ENCODE peak calls at places on chromosomes 2 and 18, in four cellular contexts. I is HepG2, U is SK-N-SH, V is K562. G is an unnamed sample.

GRCh38 chr2:54895735-54896134 is 154.5 kb downstream of the RTN4 start:
- DNase-seq in I (no peak), U (no peak), V (no peak), G (no peak)

GRCh38 chr18:21284540-21284939 is 42.5 kb downstream of the GREB1L start:
- DNase-seq in I (no peak), U (no peak), V (no peak), G (no peak)

GRCh38 chr2:74816540-74817331 is 17.2 kb upstream of the HK2 start:
- DNase-seq in I (peak; percentile 92), U (peak; percentile 61), V (no peak), G (no peak)

GRCh38 chr2:148221166-148221565 is 200.3 kb downstream of the MBD5 start:
- DNase-seq in I (no peak), U (no peak), V (no peak), G (no peak)

GRCh38 chr2:78408795-78409118 is 616.7 kb upstream of the REG3G start:
- DNase-seq in I (no peak), U (no peak), V (no peak), G (no peak)

GRCh38 chr2:101793277-101793969 is 95.9 kb downstream of the MAP4K4 start:
- DNase-seq in I (peak; percentile 37), U (peak; percentile 22), V (no peak), G (no peak)

GRCh38 chr2:239911630-239912071 is 113.5 kb downstream of the NDUFA10 start:
- DNase-seq in I (no peak), U (no peak), V (peak; percentile 11), G (no peak)

GRCh38 chr2:42809131-42809875 is 16.9 kb upstream of the HAAO start:
- DNase-seq in I (no peak), U (peak; percentile 40), V (no peak), G (no peak)

GRCh38 chr2:116754371-116755101 is 1060.0 kb upstream of the DDX18 start:
- DNase-seq in I (no peak), U (peak; percentile 5), V (no peak), G (no peak)

GRCh38 chr2:866009-866680 is 84.5 kb upstream of the SNTG2 start:
- DNase-seq in I (no peak), U (peak; percentile 57), V (no peak), G (no peak)

GRCh38 chr2:55887906-55888625 is 35.5 kb downstream of the EFEMP1 start:
- DNase-seq in I (no peak), U (no peak), V (no peak), G (no peak)

GRCh38 chr2:112583497-112584133 is 794 bp upstream of the CHCHD5 start:
- DNase-seq in I (peak; percentile 75), U (peak; percentile 22), V (peak; percentile 50), G (no peak)

GRCh38 chr2:223383315-223383714 is 218.8 kb downstream of the SCG2 start:
- DNase-seq in I (no peak), U (no peak), V (no peak), G (no peak)

GRCh38 chr2:80078290-80079036 is 226.1 kb downstream of the LRRTM1 start:
- DNase-seq in I (no peak), U (no peak), V (no peak), G (no peak)

GRCh38 chr2:9710311-9710710 is 79.5 kb upstream of the YWHAQ start:
- DNase-seq in I (no peak), U (no peak), V (no peak), G (no peak)

GRCh38 chr18:51135361-51135760 is 62.1 kb downstream of the MEX3C start:
- DNase-seq in I (no peak), U (no peak), V (no peak), G (no peak)

GRCh38 chr18:2905802-2906521 is 59.2 kb downstream of the EMILIN2 start:
- DNase-seq in I (peak; percentile 44), U (peak; percentile 82), V (no peak), G (no peak)

GRCh38 chr2:27663160-27663462 is 303 bp downstream of the SUPT7L start:
- DNase-seq in I (no peak), U (no peak), V (no peak), G (no peak)

GRCh38 chr2:26274058-26274613 is 29.4 kb downstream of the HADHB start:
- DNase-seq in I (peak; percentile 78), U (no peak), V (no peak), G (no peak)

GRCh38 chr2:216657963-216658362 is 24.7 kb downstream of the IGFBP2 start:
- DNase-seq in I (no peak), U (no peak), V (no peak), G (no peak)

GRCh38 chr2:9831670-9832069 is 11.6 kb upstream of the TAF1B start:
- DNase-seq in I (no peak), U (no peak), V (no peak), G (no peak)

GRCh38 chr2:20099780-20100179 is 48.4 kb upstream of the LAPTM4A start:
- DNase-seq in I (no peak), U (no peak), V (no peak), G (no peak)

GRCh38 chr2:101096619-101097142 is 54.5 kb downstream of the TBC1D8 start:
- DNase-seq in I (no peak), U (no peak), V (no peak), G (no peak)

GRCh38 chr2:20357588-20358394 is 7.1 kb upstream of the PUM2 start:
- DNase-seq in I (no peak), U (no peak), V (no peak), G (no peak)

GRCh38 chr2:98037666-98038339 is 42.1 kb upstream of the TMEM131 start:
- DNase-seq in I (no peak), U (no peak), V (no peak), G (no peak)

GRCh38 chr2:132279930-132280615 is 118.3 kb upstream of the ANKRD30BL start:
- DNase-seq in I (no peak), U (no peak), V (no peak), G (no peak)

GRCh38 chr2:201931955-201932354 is 101.7 kb upstream of the FZD7 start:
- DNase-seq in I (no peak), U (no peak), V (no peak), G (no peak)

GRCh38 chr2:240201861-240202260 is 61.4 kb upstream of the OTOS start:
- DNase-seq in I (no peak), U (no peak), V (no peak), G (no peak)

GRCh38 chr2:233259745-233260144 is 8.3 kb downstream of the ATG16L1 start:
- DNase-seq in I (no peak), U (no peak), V (no peak), G (no peak)

GRCh38 chr2:28624436-28624797 is 127.2 kb upstream of the PPP1CB start:
- DNase-seq in I (no peak), U (no peak), V (no peak), G (no peak)

GRCh38 chr2:43340945-43341356 is 114.5 kb upstream of the ZFP36L2 start:
- DNase-seq in I (no peak), U (no peak), V (no peak), G (no peak)

GRCh38 chr18:78984941-78985784 is 5.5 kb downstream of the SALL3 start:
- DNase-seq in I (peak; percentile 33), U (no peak), V (no peak), G (no peak)

GRCh38 chr18:63909870-63910269 is 2.1 kb downstream of the SERPINB10 start:
- DNase-seq in I (no peak), U (no peak), V (no peak), G (no peak)

GRCh38 chr18:42578781-42579180 is 536.7 kb downstream of the RIT2 start:
- DNase-seq in I (no peak), U (no peak), V (no peak), G (no peak)

GRCh38 chr2:71857632-71858031 is 290.0 kb downstream of the CYP26B1 start:
- DNase-seq in I (no peak), U (no peak), V (no peak), G (no peak)

GRCh38 chr18:49048361-49048760 is 97.6 kb upstream of the SMAD7 start:
- DNase-seq in I (no peak), U (no peak), V (no peak), G (no peak)

GRCh38 chr2:154827286-154827685 is 128.8 kb downstream of the KCNJ3 start:
- DNase-seq in I (no peak), U (peak; percentile 2), V (no peak), G (no peak)

GRCh38 chr2:193847140-193847539 is 1652.4 kb upstream of the TMEFF2 start:
- DNase-seq in I (no peak), U (no peak), V (no peak), G (no peak)

GRCh38 chr2:6927186-6927585 is 10.0 kb downstream of the RNF144A start:
- DNase-seq in I (no peak), U (peak; percentile 85), V (peak; percentile 17), G (no peak)
- TF ChIP-seq NFIC in I (no peak), U (no peak), V (no peak), G (no peak)

GRCh38 chr2:162257416-162257815 is 14.2 kb upstream of the FAP start:
- DNase-seq in I (no peak), U (no peak), V (no peak), G (no peak)
- TF ChIP-seq NFIC in I (no peak), U (no peak), V (no peak), G (no peak)

GRCh38 chr2:144239726-144240125 is 280.2 kb downstream of the ZEB2 start:
- DNase-seq in I (no peak), U (no peak), V (no peak), G (no peak)

GRCh38 chr2:144239306-144239705 is 280.6 kb downstream of the ZEB2 start:
- DNase-seq in I (no peak), U (no peak), V (no peak), G (no peak)

GRCh38 chr2:144240656-144241339 is 279.1 kb downstream of the ZEB2 start:
- DNase-seq in I (no peak), U (no peak), V (no peak), G (peak; percentile 74)

GRCh38 chr2:144242311-144242710 is 277.6 kb downstream of the ZEB2 start:
- DNase-seq in I (no peak), U (no peak), V (no peak), G (no peak)

GRCh38 chr2:144241801-144242200 is 278.1 kb downstream of the ZEB2 start:
- DNase-seq in I (no peak), U (no peak), V (no peak), G (no peak)
- TF ChIP-seq NFIC in I (no peak), U (no peak), V (no peak), G (no peak)

DNA sequence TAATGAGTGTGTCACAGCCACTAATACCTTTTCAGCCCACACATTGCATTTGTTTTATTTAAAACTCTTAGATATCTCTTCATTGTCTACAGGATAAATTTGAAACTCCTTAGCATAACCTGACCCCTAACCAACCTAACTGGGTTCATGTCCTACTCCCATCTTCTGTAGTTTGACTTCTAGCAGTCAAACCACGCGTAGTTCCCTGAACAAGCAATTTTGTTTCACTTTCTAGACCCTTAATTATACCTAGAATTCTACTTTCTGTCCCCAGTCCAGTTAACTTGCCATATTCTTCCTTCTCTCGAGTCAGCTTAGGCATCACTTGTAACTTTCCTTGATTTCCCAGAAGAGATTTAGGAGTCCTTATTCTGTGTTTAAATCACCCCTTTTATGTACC is 55.1 kb downstream of the RBBP8 start:
- DNase-seq in I (no peak), U (no peak), V (no peak), G (no peak)
- TF ChIP-seq NFIC in I (no peak), U (no peak), V (no peak), G (no peak)

G was measured in GM12878.